ENCODE peak calls at places on chromosomes 4 and X, in four cellular contexts. A is astrocyte, T is AG04450, W is endodermal cell. R is an unnamed sample.

GRCh38 chrX:153897899-153898298 is 6.6 kb upstream of the AVPR2 start:
- DNase-seq in A (no peak), T (no peak), W (no peak), R (no peak)

GRCh38 chr4:148793221-148793620 is 351.0 kb upstream of the NR3C2 start:
- DNase-seq in A (peak), T (no peak), W (no peak), R (no peak)

GRCh38 chr4:110733901-110734300 is 111.0 kb upstream of the PITX2 start:
- DNase-seq in A (no peak), T (no peak), W (no peak), R (no peak)

GRCh38 chr4:76364763-76365162 is 56.2 kb downstream of the CCDC158 start:
- DNase-seq in A (no peak), T (no peak), W (no peak), R (no peak)

GRCh38 chr4:126775485-126776106 is 857.2 kb upstream of the INTU start:
- DNase-seq in A (no peak), T (no peak), W (no peak), R (no peak)

GRCh38 chr4:17811078-17811603 is 362 bp downstream of the NCAPG start:
- DNase-seq in A (no peak), T (no peak), W (no peak), R (no peak)

GRCh38 chr4:78213218-78213617 is 156.1 kb downstream of the FRAS1 start:
- DNase-seq in A (no peak), T (no peak), W (no peak), R (no peak)

GRCh38 chrX:97039363-97040029 is 155.8 kb downstream of the RPA4 start:
- DNase-seq in A (peak), T (no peak), W (no peak), R (peak)

GRCh38 chrX:150460063-150460462 is 96.9 kb downstream of the MAMLD1 start:
- DNase-seq in A (no peak), T (no peak), W (no peak), R (no peak)

GRCh38 chrX:35015627-35016026 is 73.0 kb downstream of the FAM47B start:
- DNase-seq in A (no peak), T (no peak), W (no peak), R (no peak)

GRCh38 chr4:88533088-88533790 is 9.7 kb upstream of the PYURF start:
- DNase-seq in A (peak), T (peak), W (peak), R (no peak)

GRCh38 chr4:13322681-13323101 is 161.4 kb downstream of the RAB28 start:
- DNase-seq in A (peak), T (peak), W (no peak), R (peak)

GRCh38 chrX:143298663-143299241 is 218.5 kb downstream of the SPANXN3 start:
- DNase-seq in A (no peak), T (no peak), W (no peak), R (no peak)

GRCh38 chrX:131816551-131817136 is 206.5 kb upstream of the STK26 start:
- DNase-seq in A (peak), T (no peak), W (no peak), R (no peak)

GRCh38 chrX:155188786-155189185 is 27.5 kb upstream of the VBP1 start:
- DNase-seq in A (no peak), T (no peak), W (no peak), R (no peak)

GRCh38 chr4:178387756-178388155 is 945.5 kb upstream of the AGA start:
- DNase-seq in A (no peak), T (no peak), W (no peak), R (no peak)

GRCh38 chr4:87068591-87069021 is 133.8 kb downstream of the AFF1 start:
- DNase-seq in A (no peak), T (no peak), W (no peak), R (no peak)

GRCh38 chr4:185311113-185311888 is 84.4 kb downstream of the LRP2BP start:
- DNase-seq in A (no peak), T (no peak), W (no peak), R (no peak)

GRCh38 chr4:2058264-2059033 is 678 bp upstream of the NAT8L start:
- DNase-seq in A (no peak), T (no peak), W (peak), R (no peak)

GRCh38 chr4:70533791-70534190 is 15.4 kb downstream of the AMTN start:
- DNase-seq in A (no peak), T (no peak), W (no peak), R (no peak)

GRCh38 chrX:30027636-30028035 is 187.7 kb upstream of the MAGEB2 start:
- DNase-seq in A (no peak), T (no peak), W (no peak), R (no peak)

GRCh38 chrX:39724544-39724943 is 373.2 kb downstream of the BCOR start:
- DNase-seq in A (no peak), T (no peak), W (no peak), R (no peak)

GRCh38 chrX:25003066-25003849 is 12.5 kb downstream of the ARX start:
- DNase-seq in A (no peak), T (no peak), W (peak), R (no peak)

GRCh38 chr4:183765121-183765990 is 106.3 kb downstream of the TRAPPC11 start:
- DNase-seq in A (no peak), T (no peak), W (no peak), R (peak)

GRCh38 chr4:89288430-89288829 is 19.2 kb downstream of the GPRIN3 start:
- DNase-seq in A (no peak), T (no peak), W (no peak), R (no peak)

GRCh38 chr4:102344520-102344954 is 745 bp downstream of the SLC39A8 start:
- DNase-seq in A (peak), T (no peak), W (peak), R (peak)

GRCh38 chr4:152265149-152265621 is 270.7 kb downstream of the FBXW7 start:
- DNase-seq in A (peak), T (peak), W (no peak), R (no peak)

GRCh38 chrX:115625577-115626301 is 64.8 kb downstream of the PLS3 start:
- DNase-seq in A (peak), T (no peak), W (no peak), R (no peak)

GRCh38 chr4:109657854-109658253 is 45.4 kb downstream of the CASP6 start:
- DNase-seq in A (no peak), T (no peak), W (no peak), R (no peak)

GRCh38 chr4:174522183-174523002 is at the start of gene HPGD:
- DNase-seq in A (no peak), T (no peak), W (peak), R (no peak)

GRCh38 chrX:24241822-24242648 is 71.8 kb downstream of the SUPT20HL2 start:
- DNase-seq in A (peak), T (no peak), W (peak), R (no peak)

GRCh38 chr4:40576651-40577480 is 52.8 kb downstream of the RBM47 start:
- DNase-seq in A (peak), T (peak), W (peak), R (peak)

GRCh38 chr4:73734405-73735070 is 5.8 kb upstream of the CXCL8 start:
- DNase-seq in A (peak), T (no peak), W (no peak), R (no peak)

GRCh38 chr4:73527196-73527595 is 45.7 kb downstream of the AFM start:
- DNase-seq in A (no peak), T (no peak), W (no peak), R (no peak)

GRCh38 chr4:140149851-140150635 is 3.9 kb downstream of the MAML3 start:
- DNase-seq in A (peak), T (no peak), W (peak), R (no peak)

DNA sequence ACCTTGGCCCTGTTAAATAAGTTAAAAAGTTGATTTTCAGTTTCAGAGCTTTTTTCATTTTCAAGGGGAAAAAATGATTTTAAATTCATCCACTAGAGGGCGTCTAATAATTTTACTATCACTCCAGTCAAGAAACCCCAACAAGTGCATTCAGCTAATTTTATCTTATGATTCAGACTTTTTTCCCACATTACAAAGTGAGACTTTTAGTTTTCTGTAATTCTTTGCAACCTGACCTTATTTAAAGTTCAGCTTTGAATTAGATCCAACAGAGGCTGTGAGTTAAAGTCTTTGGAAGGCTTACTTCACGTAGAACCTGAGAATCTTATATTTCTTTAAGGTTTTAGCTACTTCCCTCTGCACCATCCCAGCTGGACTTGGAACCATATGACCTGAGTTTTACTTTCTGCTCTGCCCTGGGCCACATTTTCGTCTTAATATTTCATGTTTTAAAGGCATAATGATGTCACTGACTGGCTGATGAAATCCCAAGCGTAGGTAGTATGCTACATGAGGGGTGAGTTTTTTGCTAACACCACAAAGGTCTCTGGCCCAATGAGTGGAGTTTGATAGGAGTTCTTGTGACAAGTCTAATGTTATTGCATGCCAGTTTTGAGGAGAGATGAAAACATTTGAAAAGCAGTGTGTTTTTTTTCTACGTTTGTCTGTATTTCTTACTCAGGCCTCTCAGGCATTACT is 7.2 kb downstream of the GNRHR start:
- DNase-seq in A (peak), T (no peak), W (no peak), R (no peak)
- TF ChIP-seq CTCF in A (peak), T (peak), W (peak), R (peak)

DNA sequence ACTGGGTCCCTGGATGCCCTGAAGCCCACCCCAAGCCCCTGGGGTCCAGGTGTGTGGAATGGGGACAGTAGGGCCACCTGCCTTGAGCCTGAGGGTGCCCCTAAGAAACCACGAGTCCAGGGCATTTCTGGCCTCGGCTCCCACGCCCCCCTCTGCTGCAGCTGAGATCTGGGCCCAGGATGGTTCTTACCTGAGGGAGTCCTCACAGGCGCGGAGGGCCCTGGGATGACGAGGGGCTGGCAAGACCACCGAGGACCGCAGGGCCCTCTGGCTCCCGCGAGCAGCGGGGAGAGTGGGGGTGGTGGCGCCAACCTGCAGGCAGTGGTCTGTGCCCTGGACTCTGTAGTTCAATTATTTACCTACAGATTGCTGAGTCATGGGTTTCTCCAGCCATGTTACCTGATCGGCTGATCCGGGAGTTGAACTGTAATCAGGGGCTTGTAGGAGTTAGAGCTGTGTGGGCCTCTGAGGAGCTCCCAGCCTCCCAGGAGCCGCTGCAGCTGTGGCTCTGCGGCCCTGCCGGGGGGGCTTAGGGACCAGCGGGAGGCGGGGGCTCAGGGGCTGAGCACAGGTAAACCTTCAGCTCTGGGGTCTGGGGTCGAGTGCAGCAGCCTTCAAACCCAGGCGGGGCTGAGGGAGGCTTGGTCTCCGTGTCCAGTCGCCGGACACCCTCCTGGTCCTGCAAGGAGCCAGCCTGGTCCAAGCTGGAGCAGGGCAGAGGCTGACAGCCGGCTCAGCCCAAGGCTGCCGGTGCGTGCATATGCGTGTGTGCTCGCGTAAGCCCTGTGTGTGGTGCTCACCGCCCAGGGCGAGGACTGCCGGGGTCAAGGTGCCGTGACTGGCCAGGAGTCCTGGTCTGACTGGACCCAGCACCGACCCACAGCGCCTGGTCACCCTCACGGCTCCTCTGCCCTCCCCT is at the start of gene SLC26A1:
- DNase-seq in A (no peak), T (no peak), W (no peak), R (no peak)
- H3K4me3 ChIP-seq in A (no peak), T (no peak), W (no peak), R (peak)

DNA sequence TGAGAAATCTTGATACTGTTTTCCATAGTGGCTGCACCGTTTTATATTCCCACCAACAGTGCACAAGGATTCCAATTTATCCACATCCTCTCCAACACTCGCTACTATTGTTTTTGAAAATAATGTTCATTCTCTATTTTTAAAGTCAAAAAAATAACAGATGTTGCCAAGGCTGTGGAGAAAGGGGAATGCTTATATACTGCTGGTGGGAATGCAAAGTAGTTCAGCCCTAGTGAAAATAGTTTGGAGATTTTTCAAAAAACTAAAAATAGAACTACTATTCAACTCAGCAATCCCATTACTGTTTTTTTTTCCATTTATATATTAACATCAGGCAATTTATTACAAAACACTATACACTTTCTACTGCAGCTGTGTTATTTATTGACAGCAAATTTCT is 208.7 kb downstream of the CBLL2 start:
- DNase-seq in A (peak), T (no peak), W (no peak), R (no peak)
- TF ChIP-seq CTCF in A (no peak), T (no peak), W (no peak), R (no peak)

DNA sequence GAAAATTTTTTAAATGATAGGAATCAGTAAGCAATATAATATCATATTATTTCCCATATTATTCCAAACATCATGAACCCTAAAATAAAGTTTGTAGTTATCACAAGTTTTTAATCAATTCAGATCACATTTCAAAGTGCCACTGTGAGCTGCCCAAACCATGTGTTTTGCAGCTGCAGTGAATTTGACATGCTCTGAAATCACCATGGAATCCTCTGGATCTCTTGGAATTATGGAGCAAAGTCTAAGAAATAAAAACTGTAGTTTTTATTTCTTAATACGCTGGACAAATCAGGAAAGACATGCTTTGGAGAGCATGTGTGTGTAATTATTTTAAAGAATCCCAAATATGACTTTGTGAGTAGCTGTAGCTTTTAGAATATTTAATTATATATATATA is 262.7 kb downstream of the ANKRD50 start:
- DNase-seq in A (no peak), T (no peak), W (no peak), R (no peak)
- H3K4me3 ChIP-seq in A (no peak), T (no peak), W (no peak), R (no peak)

DNA sequence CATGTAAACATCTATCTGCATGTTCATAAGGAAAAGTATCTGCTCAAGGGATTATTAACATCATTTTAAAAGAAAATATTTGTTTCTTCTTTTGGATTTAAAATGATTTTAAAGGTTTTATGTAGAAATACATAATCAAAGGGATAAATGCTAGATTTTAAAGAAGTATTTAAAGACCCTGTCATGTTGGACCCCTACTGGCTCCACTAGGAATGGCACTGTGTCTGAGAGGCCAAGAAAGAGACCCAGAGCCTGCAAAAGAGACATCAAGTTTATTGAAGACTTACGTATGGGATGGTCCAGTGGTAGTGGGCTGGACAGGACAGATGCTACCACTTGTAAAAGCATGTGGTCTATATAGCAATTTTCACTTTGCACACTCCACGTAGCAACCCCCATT is 78.7 kb upstream of the PCDH18 start:
- DNase-seq in A (no peak), T (no peak), W (peak), R (no peak)
- TF ChIP-seq CTCF in A (peak), T (peak), W (peak), R (peak)

GRCh38 chr4:187469627-187470026 is 525.9 kb upstream of the ZFP42 start:
- DNase-seq in A (no peak), T (no peak), W (no peak), R (no peak)

GRCh38 chr4:187464561-187464960 is 531.0 kb upstream of the ZFP42 start:
- DNase-seq in A (no peak), T (no peak), W (no peak), R (no peak)

GRCh38 chr4:187475901-187476300 is 519.7 kb upstream of the ZFP42 start:
- DNase-seq in A (no peak), T (no peak), W (no peak), R (no peak)

GRCh38 chr4:187474238-187474637 is 521.3 kb upstream of the ZFP42 start:
- DNase-seq in A (no peak), T (no peak), W (no peak), R (no peak)

GRCh38 chr4:187470061-187470460 is 525.5 kb upstream of the ZFP42 start:
- DNase-seq in A (no peak), T (no peak), W (no peak), R (no peak)
- H3K4me3 ChIP-seq in A (no peak), T (no peak), W (no peak), R (no peak)

GRCh38 chr4:98343640-98344039 is 82.5 kb downstream of the RAP1GDS1 start:
- DNase-seq in A (no peak), T (no peak), W (no peak), R (no peak)

GRCh38 chr4:98338761-98339438 is 77.7 kb downstream of the RAP1GDS1 start:
- DNase-seq in A (no peak), T (no peak), W (no peak), R (no peak)

GRCh38 chr4:98345838-98346237 is 84.7 kb downstream of the RAP1GDS1 start:
- DNase-seq in A (no peak), T (no peak), W (no peak), R (no peak)

GRCh38 chr4:98341309-98341708 is 80.1 kb downstream of the RAP1GDS1 start:
- DNase-seq in A (peak), T (no peak), W (no peak), R (peak)
- TF ChIP-seq CTCF in A (no peak), T (no peak), W (no peak), R (peak)

GRCh38 chr4:173397604-173398003 is 1.3 kb downstream of the SCRG1 start:
- DNase-seq in A (no peak), T (no peak), W (no peak), R (no peak)
- H3K4me3 ChIP-seq in A (no peak), T (no peak), W (no peak), R (no peak)

R was measured in retinal pigment epithelial cell.